ENCODE peak calls at places on chromosomes 16 and 17, in eight cellular contexts. E, Y, O, R, L, S, W and U are unnamed samples.

GRCh38 chr16:79429276-79430128 is 171.0 kb downstream of the MAF start:
- DNase-seq in E (no peak), Y (no peak), O (no peak), R (no peak), L (no peak), S (no peak), W (no peak), U (no peak)

GRCh38 chr16:21300309-21301167 is 22.4 kb upstream of the CRYM start:
- DNase-seq in E (peak; percentile 73), Y (no peak), O (peak; percentile 89), R (peak; percentile 70), L (peak; percentile 87), S (peak; percentile 71), W (peak; percentile 95), U (peak; percentile 99)

GRCh38 chr16:72442381-72443158 is 270.6 kb upstream of the PMFBP1 start:
- DNase-seq in E (no peak), Y (no peak), O (no peak), R (no peak), L (no peak), S (no peak), W (no peak), U (no peak)

GRCh38 chr17:37110012-37110701 is 161.4 kb downstream of the AATF start:
- DNase-seq in E (no peak), Y (no peak), O (no peak), R (no peak), L (no peak), S (no peak), W (no peak), U (no peak)

GRCh38 chr17:56934280-56934679 is 20.4 kb upstream of the TRIM25 start:
- DNase-seq in E (no peak), Y (no peak), O (no peak), R (peak; percentile 79), L (no peak), S (no peak), W (no peak), U (peak; percentile 39)

GRCh38 chr17:75476752-75477492 is 20.5 kb downstream of the TMEM94 start:
- DNase-seq in E (no peak), Y (no peak), O (no peak), R (no peak), L (no peak), S (no peak), W (peak; percentile 27), U (no peak)

GRCh38 chr17:40884708-40885512 is at the start of gene KRT20:
- DNase-seq in E (no peak), Y (no peak), O (no peak), R (no peak), L (no peak), S (no peak), W (no peak), U (no peak)

GRCh38 chr17:17801800-17802481 is 34.8 kb downstream of the SREBF1 start:
- DNase-seq in E (no peak), Y (no peak), O (no peak), R (no peak), L (no peak), S (no peak), W (no peak), U (no peak)

GRCh38 chr17:68450391-68450790 is 6.9 kb downstream of the WIPI1 start:
- DNase-seq in E (no peak), Y (no peak), O (peak; percentile 19), R (no peak), L (no peak), S (no peak), W (no peak), U (no peak)

GRCh38 chr17:47883589-47884426 is 12.2 kb upstream of the SP2 start:
- DNase-seq in E (no peak), Y (no peak), O (no peak), R (no peak), L (no peak), S (no peak), W (peak; percentile 98), U (no peak)

GRCh38 chr17:34892864-34893263 is 68.4 kb downstream of the CCT6B start:
- DNase-seq in E (peak; percentile 39), Y (no peak), O (peak; percentile 29), R (no peak), L (no peak), S (no peak), W (no peak), U (no peak)

GRCh38 chr17:17395246-17395802 is 81.5 kb upstream of the MED9 start:
- DNase-seq in E (no peak), Y (no peak), O (no peak), R (no peak), L (no peak), S (no peak), W (no peak), U (no peak)

GRCh38 chr16:67561824-67562525 is 351 bp upstream of the CTCF start:
- DNase-seq in E (peak; percentile 83), Y (peak; percentile 95), O (peak; percentile 98), R (peak; percentile 100), L (peak; percentile 97), S (peak; percentile 98), W (peak; percentile 99), U (peak; percentile 96)